ENCODE peak calls at places on chromosomes 1 and 21, in five cellular contexts. N is uterus, V is esophagus squamous epithelium, D is body of pancreas, H is tibial nerve. E is an unnamed sample. For H3K36me3 and H3K4me1, the result is how much of the 10 kb centered on the place peaks cover.

GRCh38 chr1:41516168-41516961 is 31.9 kb upstream of the EDN2 start:
- DNase-seq in V (no peak), N (peak), H (peak), D (peak), E (no peak)

GRCh38 chr1:40185951-40186864 is 25.0 kb downstream of the RLF start:
- DNase-seq in D (no peak), H (no peak), N (no peak), V (no peak), E (no peak)

GRCh38 chr1:178713270-178713669 is 11.8 kb upstream of the RALGPS2 start:
- DNase-seq in N (no peak), D (no peak), H (no peak), V (no peak), E (no peak)

GRCh38 chr21:26332873-26333272 is 162.3 kb upstream of the APP start:
- DNase-seq in V (no peak), H (no peak), D (no peak), N (no peak), E (no peak)

GRCh38 chr1:248821101-248821500 is 4.6 kb downstream of the SH3BP5L start:
- DNase-seq in N (no peak), H (no peak), V (no peak), D (no peak), E (no peak)

GRCh38 chr1:183776731-183777130 is 28.2 kb upstream of the RGL1 start:
- DNase-seq in D (no peak), H (no peak), V (no peak), N (no peak), E (no peak)

GRCh38 chr1:199029401-199029800 is 390.6 kb downstream of the PTPRC start:
- DNase-seq in N (no peak), D (no peak), V (no peak), H (no peak), E (no peak)

GRCh38 chr21:15472108-15472507 is 257.7 kb upstream of the USP25 start:
- DNase-seq in V (no peak), H (no peak), D (no peak), N (no peak), E (no peak)

GRCh38 chr1:44792736-44793502 is 4.9 kb upstream of the BEST4 start:
- DNase-seq in D (peak), H (no peak), N (peak), V (no peak), E (no peak)

GRCh38 chr1:145849356-145850165 is 4.1 kb downstream of the NUDT17 start:
- DNase-seq in D (no peak), V (no peak), N (no peak), H (no peak), E (no peak)

GRCh38 chr1:236552901-236553300 is 29.1 kb downstream of the LGALS8 start:
- DNase-seq in D (no peak), V (no peak), H (no peak), N (no peak), E (no peak)

GRCh38 chr1:236556606-236557005 is 32.8 kb downstream of the LGALS8 start:
- DNase-seq in N (no peak), H (no peak), V (no peak), D (no peak), E (no peak)

GRCh38 chr1:236553370-236553769 is 29.6 kb downstream of the LGALS8 start:
- DNase-seq in H (no peak), V (no peak), N (no peak), D (no peak), E (no peak)

GRCh38 chr1:236550961-236551851 is 27.4 kb downstream of the LGALS8 start:
- DNase-seq in D (no peak), V (no peak), N (no peak), H (no peak), E (no peak)

DNA sequence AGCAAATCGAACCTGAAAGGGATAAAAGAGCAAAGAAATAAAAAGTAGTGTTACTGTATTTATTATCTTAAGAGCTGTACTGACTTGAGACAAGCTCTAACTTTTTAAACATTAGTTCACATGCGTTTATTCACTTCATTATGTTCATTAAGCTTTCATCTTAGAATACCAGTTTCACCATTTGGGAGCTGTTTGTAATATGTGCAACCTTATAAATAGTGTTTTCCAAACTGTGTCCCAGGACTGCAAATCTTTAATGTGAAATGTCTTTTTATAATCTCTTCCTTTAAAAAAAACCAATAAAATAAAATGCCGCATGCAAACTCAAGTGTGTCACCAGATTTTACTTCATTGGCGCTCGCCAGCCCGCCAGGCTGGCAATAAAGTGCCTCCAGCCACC is 28.3 kb downstream of the LGALS8 start:
- DNase-seq in D (no peak), N (no peak), V (no peak), H (no peak), E (no peak)
- H3K36me3 ChIP-seq in D (under half), N (under half), V (under half), H (under half), E (half or more)

DNA sequence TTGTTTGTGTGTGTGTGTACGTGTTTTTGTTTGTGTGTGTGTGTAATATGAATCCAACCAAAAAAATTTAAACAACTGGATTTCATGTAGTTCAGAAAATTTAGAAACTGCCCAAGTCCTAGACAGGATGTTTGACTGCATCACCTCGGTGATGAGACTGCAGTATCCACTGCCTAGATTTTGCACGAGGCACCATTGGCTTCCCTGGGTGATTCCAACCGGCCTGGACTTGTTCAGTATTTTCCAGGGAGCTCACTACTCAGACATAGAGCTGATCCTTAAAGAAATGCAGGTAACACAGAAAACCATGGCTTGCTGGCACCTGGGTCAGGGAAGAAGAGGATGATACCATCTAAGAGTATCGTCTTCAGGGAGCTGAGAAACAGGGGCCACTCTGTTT is 18.2 kb upstream of the KCNK2 start:
- DNase-seq in V (no peak), N (no peak), H (no peak), D (no peak), E (no peak)
- H3K4me1 ChIP-seq in V (under half), N (under half), H (under half), D (under half), E (under half)

DNA sequence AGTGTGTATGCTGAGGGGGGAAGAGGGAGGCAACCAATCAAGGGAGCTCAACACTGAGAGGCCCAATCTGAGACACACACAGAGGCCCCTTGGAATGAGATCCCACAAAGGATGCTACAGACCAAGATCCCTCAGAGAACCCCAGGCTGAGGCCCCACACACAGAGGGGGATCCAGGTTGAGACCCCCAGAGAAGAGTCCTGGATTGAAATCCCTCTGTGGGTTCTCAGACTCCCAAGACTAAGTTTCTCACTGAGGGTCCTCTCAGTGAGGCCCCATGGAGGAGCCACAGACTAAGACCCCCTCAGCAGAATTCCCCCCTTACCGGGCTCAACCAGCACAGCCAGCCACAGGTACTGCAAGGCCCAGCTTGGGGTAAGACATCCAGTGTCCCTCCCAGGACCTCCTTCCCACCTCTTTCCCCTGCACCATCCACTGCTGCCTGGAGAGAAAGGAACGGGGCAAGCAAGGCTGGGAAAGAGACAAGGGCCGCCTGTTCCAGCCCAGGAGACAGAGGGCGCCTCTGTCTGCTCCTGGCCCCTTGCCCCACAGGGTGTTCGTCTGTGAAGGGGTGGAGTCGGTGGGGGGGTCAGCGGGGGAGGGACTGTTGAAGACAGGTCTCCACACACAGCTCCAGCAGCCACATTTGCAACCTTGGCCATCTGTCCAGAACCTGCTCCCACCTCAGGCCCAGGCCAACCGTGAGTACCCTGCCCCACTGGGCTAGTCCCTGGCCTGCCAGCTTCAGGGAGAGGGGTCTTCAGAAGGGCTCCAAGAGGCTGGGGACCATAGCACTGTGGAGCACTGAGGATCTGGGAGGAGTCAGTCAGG is at the start of gene S100A1:
- DNase-seq in D (peak), N (peak), V (no peak), H (no peak), E (no peak)
- TF ChIP-seq CTCF in D (no peak), N (no peak), V (no peak), H (no peak), E (no peak)

DNA sequence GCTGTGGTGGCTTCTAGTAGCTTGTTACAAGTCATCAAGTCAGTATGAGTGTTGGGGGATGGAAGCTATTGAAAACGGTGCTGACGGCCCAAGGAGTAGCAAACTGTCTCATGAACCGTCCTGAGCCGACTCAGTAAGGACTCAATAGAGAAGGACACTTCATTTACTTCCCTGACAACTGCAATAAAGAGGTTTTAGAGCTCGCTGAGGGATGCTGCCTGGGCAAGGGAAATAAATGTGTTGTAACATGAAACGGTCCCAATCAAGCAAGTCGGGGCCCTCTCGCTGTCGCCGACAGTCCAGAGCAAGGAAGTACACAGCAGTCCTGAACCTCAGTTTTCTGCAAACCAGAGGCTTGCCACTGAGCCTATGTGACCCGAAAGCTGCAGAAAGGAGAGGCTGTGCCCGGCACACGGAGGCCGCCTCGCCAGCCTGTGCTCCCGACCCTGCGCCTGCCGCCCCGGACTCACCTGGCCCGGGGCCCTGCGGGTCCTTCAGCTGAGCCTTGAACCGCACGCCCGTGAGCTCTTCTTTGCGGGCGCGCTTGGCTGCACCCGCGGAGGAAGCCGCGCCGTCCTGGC is 423 bp downstream of the URB1 start:
- DNase-seq in V (no peak), D (no peak), N (no peak), H (no peak), E (no peak)
- H3K36me3 ChIP-seq in V (under half), D (under half), N (under half), H (under half), E (under half)

GRCh38 chr1:68225781-68226180 is 6.5 kb downstream of the WLS start:
- DNase-seq in H (no peak), N (no peak), V (no peak), D (no peak), E (no peak)
- H3K4me1 ChIP-seq in H (under half), N (under half), V (half or more), D (half or more), E (under half)